ENCODE peak calls at places on chromosomes 6 and 20, in seven cellular contexts. I is H1, T is mesendoderm, O is trophoblast cell, C is IMR-90, Z is mesenchymal stem cell, B is H9. F is an unnamed sample. For H3K79me1, the result is how much of the 10 kb centered on the place peaks cover.

GRCh38 chr6:5379647-5380242 is 118.4 kb downstream of the FARS2 start:
- DNase-seq in I (peak), T (peak), O (no peak), C (peak), Z (peak), B (peak), F (peak)

GRCh38 chr6:12275084-12275483 is 15.1 kb upstream of the EDN1 start:
- DNase-seq in I (no peak), T (peak), O (peak), C (no peak), Z (no peak), B (no peak), F (no peak)

GRCh38 chr6:147567141-147567805 is 58.8 kb downstream of the SAMD5 start:
- DNase-seq in I (no peak), T (no peak), O (no peak), C (no peak), Z (peak), B (no peak), F (no peak)

GRCh38 chr6:110456694-110457093 is 19.7 kb downstream of the SLC22A16 start:
- DNase-seq in I (no peak), T (no peak), O (no peak), C (no peak), Z (no peak), B (no peak), F (no peak)

GRCh38 chr6:27830212-27830664 is 82.0 kb downstream of the OR2B2 start:
- DNase-seq in I (no peak), T (peak), O (no peak), C (no peak), Z (peak), B (no peak), F (no peak)

GRCh38 chr6:80336906-80337305 is 230.4 kb downstream of the BCKDHB start:
- DNase-seq in I (no peak), T (no peak), O (no peak), C (no peak), Z (no peak), B (no peak), F (no peak)

GRCh38 chr6:137234505-137234863 is 15.3 kb upstream of the IFNGR1 start:
- DNase-seq in I (no peak), T (no peak), O (no peak), C (no peak), Z (no peak), B (no peak), F (no peak)

GRCh38 chr6:148967546-148967945 is 220.7 kb downstream of the UST start:
- DNase-seq in I (no peak), T (no peak), O (no peak), C (no peak), Z (no peak), B (peak), F (no peak)

GRCh38 chr6:12570461-12571030 is 146.0 kb upstream of the PHACTR1 start:
- DNase-seq in I (no peak), T (no peak), O (no peak), C (peak), Z (no peak), B (no peak), F (no peak)

GRCh38 chr6:90319979-90320667 is 23.5 kb upstream of the BACH2 start:
- DNase-seq in I (no peak), T (no peak), O (no peak), C (no peak), Z (no peak), B (no peak), F (no peak)

GRCh38 chr20:46963196-46963529 is 68.5 kb downstream of the EYA2 start:
- DNase-seq in I (no peak), T (peak), O (no peak), C (no peak), Z (no peak), B (no peak), F (no peak)

GRCh38 chr6:39602590-39603319 is 122.5 kb downstream of the KIF6 start:
- DNase-seq in I (no peak), T (no peak), O (peak), C (no peak), Z (no peak), B (no peak), F (no peak)

GRCh38 chr6:89352329-89353117 is at the start of gene UBE2J1:
- DNase-seq in I (peak), T (peak), O (peak), C (peak), Z (peak), B (peak), F (peak)

GRCh38 chr6:149634315-149634714 is 14.2 kb downstream of the KATNA1 start:
- DNase-seq in I (no peak), T (no peak), O (no peak), C (no peak), Z (no peak), B (no peak), F (no peak)

GRCh38 chr6:11497881-11498280 is 39.7 kb upstream of the TMEM170B start:
- DNase-seq in I (no peak), T (no peak), O (no peak), C (no peak), Z (no peak), B (no peak), F (no peak)

GRCh38 chr20:47019106-47019824 is 124.6 kb downstream of the EYA2 start:
- DNase-seq in I (no peak), T (no peak), O (no peak), C (peak), Z (peak), B (no peak), F (no peak)

GRCh38 chr6:45587229-45588060 is 209.7 kb upstream of the SUPT3H start:
- DNase-seq in I (no peak), T (no peak), O (no peak), C (no peak), Z (no peak), B (no peak), F (no peak)

GRCh38 chr6:53524455-53524815 is 20.5 kb downstream of the GCLC start:
- DNase-seq in I (no peak), T (peak), O (peak), C (peak), Z (peak), B (no peak), F (no peak)

GRCh38 chr20:20525756-20526155 is 157.9 kb downstream of the INSM1 start:
- DNase-seq in I (no peak), T (no peak), O (no peak), C (no peak), Z (no peak), B (no peak), F (no peak)

GRCh38 chr6:36845233-36845632 is 6.0 kb upstream of the CPNE5 start:
- DNase-seq in I (no peak), T (no peak), O (no peak), C (no peak), Z (no peak), B (no peak), F (no peak)

GRCh38 chr6:11324453-11325023 is 92.1 kb upstream of the NEDD9 start:
- DNase-seq in I (no peak), T (no peak), O (no peak), C (peak), Z (peak), B (no peak), F (no peak)

GRCh38 chr20:45823949-45824835 is 2.9 kb downstream of the TNNC2 start:
- DNase-seq in I (peak), T (peak), O (peak), C (no peak), Z (peak), B (peak), F (no peak)

GRCh38 chr20:44728835-44729342 is 13.7 kb downstream of the CCN5 start:
- DNase-seq in I (peak), T (peak), O (no peak), C (peak), Z (peak), B (peak), F (no peak)

GRCh38 chr20:46546936-46547335 is 3.5 kb downstream of the OCSTAMP start:
- DNase-seq in I (no peak), T (no peak), O (no peak), C (no peak), Z (no peak), B (no peak), F (no peak)

GRCh38 chr6:148538251-148539190 is 195.9 kb downstream of the SASH1 start:
- DNase-seq in I (no peak), T (no peak), O (no peak), C (peak), Z (peak), B (no peak), F (no peak)

GRCh38 chr6:139376604-139377218 is 2.3 kb upstream of the CITED2 start:
- DNase-seq in I (no peak), T (peak), O (peak), C (peak), Z (peak), B (no peak), F (no peak)

GRCh38 chr6:7823552-7823951 is 87.0 kb downstream of the TXNDC5 start:
- DNase-seq in I (no peak), T (no peak), O (no peak), C (no peak), Z (no peak), B (no peak), F (no peak)

GRCh38 chr20:10802201-10802600 is 128.4 kb upstream of the JAG1 start:
- DNase-seq in I (no peak), T (no peak), O (no peak), C (peak), Z (peak), B (no peak), F (no peak)

GRCh38 chr20:38770546-38770945 is 22.3 kb downstream of the ACTR5 start:
- DNase-seq in I (no peak), T (no peak), O (no peak), C (no peak), Z (no peak), B (no peak), F (no peak)

GRCh38 chr6:128368213-128369000 is 152.0 kb downstream of the PTPRK start:
- DNase-seq in I (no peak), T (no peak), O (no peak), C (no peak), Z (no peak), B (no peak), F (no peak)

GRCh38 chr6:169896826-169897456 is 145.5 kb downstream of the ERMARD start:
- DNase-seq in I (peak), T (no peak), O (no peak), C (no peak), Z (no peak), B (no peak), F (no peak)

GRCh38 chr20:58447733-58448391 is 58.8 kb downstream of the VAPB start:
- DNase-seq in I (peak), T (peak), O (peak), C (peak), Z (peak), B (peak), F (peak)

GRCh38 chr6:63441266-63441956 is 121.6 kb upstream of the LGSN start:
- DNase-seq in I (peak), T (peak), O (peak), C (no peak), Z (no peak), B (peak), F (no peak)

GRCh38 chr6:37990762-37991525 is 171.4 kb downstream of the ZFAND3 start:
- DNase-seq in I (no peak), T (peak), O (peak), C (peak), Z (peak), B (no peak), F (peak)

GRCh38 chr6:53771780-53772624 is 22.8 kb upstream of the LRRC1 start:
- DNase-seq in I (no peak), T (no peak), O (no peak), C (peak), Z (peak), B (no peak), F (no peak)

GRCh38 chr20:13149371-13149770 is 71.7 kb upstream of the ISM1 start:
- DNase-seq in I (no peak), T (no peak), O (no peak), C (no peak), Z (no peak), B (no peak), F (no peak)

GRCh38 chr20:13148402-13148801 is 72.7 kb upstream of the ISM1 start:
- DNase-seq in I (no peak), T (no peak), O (no peak), C (no peak), Z (no peak), B (no peak), F (no peak)

GRCh38 chr20:13147071-13147961 is 73.8 kb upstream of the ISM1 start:
- DNase-seq in I (no peak), T (peak), O (no peak), C (no peak), Z (no peak), B (no peak), F (no peak)

GRCh38 chr20:13148961-13149360 is 72.1 kb upstream of the ISM1 start:
- DNase-seq in I (no peak), T (no peak), O (no peak), C (no peak), Z (no peak), B (no peak), F (no peak)

DNA sequence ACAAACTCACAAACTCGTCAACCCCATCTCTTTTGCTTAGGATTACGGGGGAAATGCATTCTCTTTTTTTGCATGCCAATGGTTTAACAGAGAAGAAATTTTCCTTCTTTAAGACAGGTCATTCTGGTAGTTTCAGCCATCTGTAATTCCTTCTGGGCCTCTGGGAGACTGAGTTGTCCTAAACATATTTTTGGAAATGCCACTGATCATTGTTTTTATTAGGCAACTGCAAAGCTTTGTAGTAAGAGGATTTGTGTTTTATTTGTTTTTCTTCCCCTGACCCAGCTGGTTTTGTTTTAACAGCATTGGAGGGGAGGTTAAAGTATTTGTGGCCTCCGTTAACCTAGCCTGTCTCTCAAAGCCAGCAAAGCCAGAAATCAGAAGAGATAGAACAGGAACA is 73.1 kb upstream of the ISM1 start:
- DNase-seq in I (no peak), T (no peak), O (no peak), C (no peak), Z (no peak), B (no peak), F (no peak)
- H3K79me1 ChIP-seq in I (under half), T (under half), O (under half), C (under half), Z (under half), B (under half), F (under half)

GRCh38 chr6:24655229-24655628 is 9.2 kb upstream of the KIAA0319 start:
- DNase-seq in I (no peak), T (no peak), O (no peak), C (no peak), Z (no peak), B (no peak), F (no peak)
- H3K79me1 ChIP-seq in I (under half), T (under half), O (under half), C (under half), Z (under half), B (under half), F (under half)

DNA sequence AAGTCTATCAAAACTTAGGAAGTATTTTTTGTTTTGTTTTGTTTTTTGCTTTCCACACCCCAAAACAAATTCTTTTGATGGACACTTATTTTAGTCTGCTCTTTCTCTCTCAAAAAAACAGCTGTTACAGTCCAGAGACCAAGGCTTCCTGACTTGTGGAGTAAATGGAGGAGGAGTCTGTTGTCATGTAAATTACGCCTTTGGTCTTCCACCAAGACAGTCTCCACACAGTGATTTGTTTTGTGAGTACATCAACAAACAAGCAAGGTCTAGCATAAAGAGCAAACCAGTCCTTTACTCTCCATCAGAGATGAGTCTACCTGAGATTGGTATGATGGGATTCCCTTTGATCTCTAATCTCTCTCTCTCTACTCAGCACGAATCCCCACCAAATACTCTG is 588.0 kb upstream of the ARID1B start:
- DNase-seq in I (no peak), T (no peak), O (no peak), C (no peak), Z (no peak), B (no peak), F (no peak)
- H3K79me1 ChIP-seq in I (under half), T (under half), O (under half), C (under half), Z (under half), B (under half), F (under half)

DNA sequence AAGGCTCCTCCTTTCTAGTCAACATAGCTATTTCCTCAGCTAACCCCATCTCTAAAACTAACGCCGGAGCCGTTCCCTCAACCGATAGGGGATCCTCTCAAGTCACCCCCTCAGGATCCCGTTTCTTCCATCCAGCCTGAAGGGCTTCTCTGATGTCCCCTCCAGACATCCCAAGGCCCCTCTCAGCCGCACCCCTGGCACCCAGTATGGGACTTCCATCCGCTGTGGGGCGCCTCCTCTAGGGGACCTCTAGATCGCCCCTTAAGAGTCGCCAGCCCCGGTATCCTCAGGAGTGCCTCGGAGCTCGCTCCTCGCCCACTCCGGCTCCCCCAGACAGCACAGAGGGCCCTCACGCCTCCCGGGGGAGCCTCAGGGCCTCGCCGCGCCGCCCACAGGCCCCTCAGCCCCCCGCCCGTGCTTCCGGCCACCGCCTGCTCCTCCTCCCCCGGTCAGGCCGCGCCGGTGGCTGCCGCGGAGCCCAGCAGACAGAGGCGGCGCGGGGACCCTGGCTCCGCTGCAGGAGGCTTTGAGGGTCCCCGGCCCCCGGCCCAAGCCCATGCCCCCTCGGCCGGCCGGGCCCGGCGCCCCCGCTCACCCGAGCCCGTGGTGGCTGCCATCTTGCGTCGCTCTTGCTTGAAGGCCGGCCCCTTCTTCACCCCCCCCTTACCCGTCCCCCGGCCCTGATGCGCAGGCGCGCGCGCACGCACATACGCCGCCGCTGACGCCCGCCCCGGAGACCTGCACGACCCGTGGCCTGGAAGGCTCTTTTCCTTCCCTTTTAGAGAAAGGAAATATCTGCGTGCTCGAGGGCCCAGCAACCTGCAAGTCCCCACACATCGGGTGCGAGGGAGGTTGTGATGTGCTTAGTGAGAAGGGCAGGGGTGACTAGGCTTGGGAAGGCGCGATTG is at the start of gene UBE2V1:
- DNase-seq in I (peak), T (peak), O (peak), C (peak), Z (peak), B (peak), F (peak)
- H3K79me1 ChIP-seq in I (under half), T (under half), O (under half), C (half or more), Z (under half), B (under half), F (under half)

DNA sequence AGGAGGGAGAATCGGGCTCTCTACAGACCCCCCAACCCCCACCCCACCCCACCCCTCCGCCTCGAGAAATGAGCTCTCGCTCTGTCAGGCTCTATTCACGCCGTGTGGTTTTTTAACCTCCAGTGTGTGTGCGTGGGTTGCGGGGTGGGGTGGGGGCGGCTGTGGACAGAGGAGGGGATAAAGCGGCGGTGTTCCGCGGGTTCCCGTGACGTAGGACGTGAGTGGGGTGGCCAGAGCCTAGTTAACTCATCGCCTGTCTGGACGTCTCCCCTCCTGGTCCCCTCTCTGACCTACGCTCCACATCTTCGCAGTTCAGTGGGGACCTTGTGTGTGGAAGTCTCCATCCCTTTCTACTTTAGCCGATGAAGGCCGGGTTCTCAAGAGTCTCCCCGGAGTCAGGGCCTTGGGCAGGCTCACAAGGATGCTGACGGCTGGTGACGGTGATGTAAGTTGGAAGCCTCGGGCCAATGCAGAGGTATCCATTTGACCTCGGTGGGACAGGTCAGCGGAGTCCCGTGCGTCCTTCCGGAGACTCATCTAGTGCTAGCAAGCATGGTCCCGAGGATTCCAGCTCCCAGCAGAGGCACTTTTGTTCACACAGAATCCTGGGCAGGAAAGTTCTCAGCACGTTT is 1507.1 kb upstream of the DEFB115 start:
- DNase-seq in I (no peak), T (no peak), O (no peak), C (no peak), Z (no peak), B (no peak), F (no peak)
- H3K79me1 ChIP-seq in I (under half), T (under half), O (under half), C (under half), Z (under half), B (under half), F (under half)

GRCh38 chr6:160089534-160089897 is 32.1 kb upstream of the SLC22A1 start:
- DNase-seq in I (no peak), T (no peak), O (no peak), C (no peak), Z (no peak), B (no peak), F (no peak)

GRCh38 chr6:160093061-160093460 is 28.6 kb upstream of the SLC22A1 start:
- DNase-seq in I (no peak), T (no peak), O (no peak), C (no peak), Z (no peak), B (no peak), F (no peak)

GRCh38 chr6:160088774-160089533 is 32.7 kb upstream of the SLC22A1 start:
- DNase-seq in I (no peak), T (no peak), O (no peak), C (no peak), Z (no peak), B (no peak), F (no peak)

GRCh38 chr6:160093946-160094345 is 27.7 kb upstream of the SLC22A1 start:
- DNase-seq in I (no peak), T (no peak), O (no peak), C (no peak), Z (no peak), B (no peak), F (no peak)

DNA sequence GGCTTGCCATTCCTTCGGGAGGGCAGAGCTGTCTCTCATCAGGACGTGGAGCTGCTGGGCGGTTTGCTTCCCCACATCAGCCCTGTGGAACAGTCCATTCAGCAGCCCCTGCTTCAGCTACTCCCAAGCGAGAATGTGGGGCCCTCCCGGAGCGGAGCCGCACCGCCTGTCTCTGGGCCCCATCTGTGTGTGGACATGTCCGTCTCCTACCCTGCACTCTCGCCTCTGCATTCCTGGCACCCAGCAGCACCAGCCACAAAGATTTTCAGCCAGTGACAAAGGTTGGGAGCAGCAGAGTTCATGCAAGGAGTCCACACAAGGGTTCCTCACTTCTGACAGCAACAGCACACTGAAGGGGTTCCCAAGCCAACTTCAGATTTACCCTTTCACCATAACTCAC is 29.0 kb upstream of the SLC22A1 start:
- DNase-seq in I (no peak), T (no peak), O (no peak), C (no peak), Z (no peak), B (no peak), F (no peak)
- H3K79me1 ChIP-seq in I (under half), T (under half), O (under half), C (under half), Z (under half), B (under half), F (under half)

GRCh38 chr6:119215885-119216590 is 133.5 kb downstream of the MAN1A1 start:
- DNase-seq in I (no peak), T (peak), O (no peak), C (no peak), Z (no peak), B (no peak), F (no peak)
- H3K79me1 ChIP-seq in I (under half), T (under half), O (under half), C (under half), Z (under half), B (under half), F (under half)